ENCODE peak calls at places on chromosomes 13 and 19, in five cellular contexts. N is NB4, L is GM13977, W is tibial artery, V is esophagus squamous epithelium. M is an unnamed sample.

GRCh38 chr19:5326986-5327623 is 13.5 kb downstream of the PTPRS start:
- DNase-seq in N (no peak), L (no peak), W (no peak), V (no peak), M (no peak)

GRCh38 chr19:52734340-52734892 is 428 bp downstream of the ZNF611 start:
- DNase-seq in N (no peak), L (peak), W (no peak), V (no peak), M (no peak)

GRCh38 chr13:90105881-90106496 is 1241.5 kb upstream of the MIR17HG start:
- DNase-seq in N (no peak), L (no peak), W (no peak), V (no peak), M (no peak)

GRCh38 chr19:50820549-50821247 is 2.9 kb downstream of the KLK1 start:
- DNase-seq in N (peak), L (peak), W (no peak), V (no peak), M (no peak)

GRCh38 chr19:17950310-17951150 is 16.4 kb upstream of the KCNN1 start:
- DNase-seq in N (no peak), L (peak), W (no peak), V (no peak), M (peak)

GRCh38 chr19:56245062-56245740 is 27.3 kb upstream of the EDDM13 start:
- DNase-seq in N (no peak), L (no peak), W (no peak), V (no peak), M (no peak)

GRCh38 chr13:112792511-112792910 is 102.7 kb downstream of the ATP11A start:
- DNase-seq in N (no peak), L (no peak), W (no peak), V (no peak), M (no peak)

GRCh38 chr19:30036154-30037129 is 94.4 kb downstream of the URI1 start:
- DNase-seq in N (no peak), L (no peak), W (no peak), V (no peak), M (no peak)

GRCh38 chr13:44211753-44212152 is 161.9 kb upstream of the SERP2 start:
- DNase-seq in N (no peak), L (no peak), W (no peak), V (no peak), M (no peak)

GRCh38 chr13:72062566-72062965 is 195.6 kb upstream of the DACH1 start:
- DNase-seq in N (peak), L (no peak), W (no peak), V (no peak), M (no peak)

GRCh38 chr13:110590577-110590976 is 24.8 kb upstream of the NAXD start:
- DNase-seq in N (no peak), L (no peak), W (no peak), V (no peak), M (no peak)

GRCh38 chr19:6739884-6740588 is 556 bp downstream of the TRIP10 start:
- DNase-seq in N (peak), L (peak), W (no peak), V (no peak), M (peak)

GRCh38 chr19:17620696-17621095 is 65.2 kb downstream of the COLGALT1 start:
- DNase-seq in N (no peak), L (no peak), W (no peak), V (no peak), M (no peak)

GRCh38 chr13:34076319-34076718 is 258.4 kb downstream of the RFC3 start:
- DNase-seq in N (no peak), L (no peak), W (no peak), V (no peak), M (no peak)

GRCh38 chr13:27952931-27953670 is 16.0 kb downstream of the CDX2 start:
- DNase-seq in N (peak), L (no peak), W (no peak), V (no peak), M (peak)

GRCh38 chr13:41668130-41668757 is 210.9 kb downstream of the RGCC start:
- DNase-seq in N (peak), L (peak), W (peak), V (no peak), M (peak)

GRCh38 chr13:62327367-62327766 is 911.7 kb upstream of the PCDH20 start:
- DNase-seq in N (no peak), L (no peak), W (no peak), V (no peak), M (no peak)

GRCh38 chr13:52319876-52320275 is 86.1 kb downstream of the THSD1 start:
- DNase-seq in N (peak), L (no peak), W (no peak), V (no peak), M (no peak)

GRCh38 chr19:30442715-30443114 is 70.5 kb downstream of the ZNF536 start:
- DNase-seq in N (no peak), L (no peak), W (no peak), V (no peak), M (no peak)

GRCh38 chr13:26688286-26688685 is 72.3 kb downstream of the GPR12 start:
- DNase-seq in N (no peak), L (no peak), W (no peak), V (no peak), M (no peak)
- TF ChIP-seq CTCF in N (no peak), L (no peak), W (no peak), V (no peak), M (no peak)

GRCh38 chr13:29800687-29801086 is 49.7 kb downstream of the UBL3 start:
- DNase-seq in N (no peak), L (no peak), W (no peak), V (no peak), M (no peak)
- TF ChIP-seq CTCF in N (no peak), L (no peak), W (no peak), V (no peak), M (no peak)

GRCh38 chr13:21420706-21421105 is 38.4 kb downstream of the ZDHHC20 start:
- DNase-seq in N (no peak), L (no peak), W (no peak), V (no peak), M (no peak)
- TF ChIP-seq CTCF in N (no peak), L (no peak), W (no peak), V (no peak), M (no peak)

GRCh38 chr19:1249990-1250298 is 1.6 kb downstream of the MIDN start:
- DNase-seq in N (no peak), L (no peak), W (no peak), V (no peak), M (no peak)

GRCh38 chr19:1250374-1251232 is 2.2 kb downstream of the MIDN start:
- DNase-seq in N (peak), L (peak), W (no peak), V (no peak), M (peak)

GRCh38 chr19:1251503-1252220 is 3.3 kb downstream of the MIDN start:
- DNase-seq in N (no peak), L (no peak), W (no peak), V (peak), M (peak)

GRCh38 chr19:1252221-1252817 is 3.9 kb downstream of the MIDN start:
- DNase-seq in N (peak), L (peak), W (peak), V (peak), M (peak)

DNA sequence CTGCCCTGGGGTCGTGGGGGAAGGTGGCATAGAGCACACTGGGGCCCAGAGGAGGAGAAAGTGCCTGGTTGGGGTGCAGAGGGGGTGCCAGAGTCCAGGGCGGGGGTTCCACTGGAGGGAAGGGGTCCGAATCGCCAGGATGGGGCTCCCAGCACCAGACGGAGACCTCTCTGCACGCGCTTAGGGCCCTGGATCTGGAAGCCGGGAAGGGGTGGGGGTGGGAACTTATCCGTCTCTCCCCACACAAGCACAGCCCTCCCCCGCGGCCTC is 2.8 kb downstream of the MIDN start:
- DNase-seq in N (peak), L (no peak), W (peak), V (no peak), M (no peak)
- TF ChIP-seq CTCF in N (no peak), L (no peak), W (no peak), V (no peak), M (no peak)

GRCh38 chr19:3527250-3527910 is 11.6 kb upstream of the TEKTIP1 start:
- DNase-seq in N (no peak), L (no peak), W (no peak), V (no peak), M (no peak)
- TF ChIP-seq CTCF in N (no peak), L (no peak), W (no peak), V (no peak), M (no peak)

GRCh38 chr19:40241809-40242384 is 15.4 kb upstream of the CCNP start:
- DNase-seq in N (peak), L (no peak), W (peak), V (no peak), M (no peak)

GRCh38 chr19:40240332-40240731 is 13.8 kb upstream of the CCNP start:
- DNase-seq in N (no peak), L (no peak), W (no peak), V (no peak), M (no peak)

GRCh38 chr19:40241125-40241808 is 14.8 kb upstream of the CCNP start:
- DNase-seq in N (no peak), L (no peak), W (no peak), V (no peak), M (no peak)

GRCh38 chr19:40244596-40244995 is 18.1 kb upstream of the CCNP start:
- DNase-seq in N (no peak), L (no peak), W (no peak), V (no peak), M (no peak)

GRCh38 chr19:40242480-40242879 is 16.0 kb upstream of the CCNP start:
- DNase-seq in N (no peak), L (no peak), W (no peak), V (no peak), M (no peak)
- TF ChIP-seq CTCF in N (no peak), L (no peak), W (no peak), V (no peak), M (no peak)

GRCh38 chr19:46715620-46716012 is 1.3 kb downstream of the PRKD2 start:
- DNase-seq in N (no peak), L (no peak), W (no peak), V (no peak), M (peak)

GRCh38 chr19:46714523-46715106 is 2.3 kb downstream of the PRKD2 start:
- DNase-seq in N (no peak), L (peak), W (no peak), V (no peak), M (peak)

GRCh38 chr19:46716672-46717033 is 261 bp downstream of the PRKD2 start:
- DNase-seq in N (no peak), L (no peak), W (no peak), V (no peak), M (no peak)

GRCh38 chr19:46717034-46717715 is at the start of gene PRKD2:
- DNase-seq in N (peak), L (peak), W (peak), V (no peak), M (peak)

DNA sequence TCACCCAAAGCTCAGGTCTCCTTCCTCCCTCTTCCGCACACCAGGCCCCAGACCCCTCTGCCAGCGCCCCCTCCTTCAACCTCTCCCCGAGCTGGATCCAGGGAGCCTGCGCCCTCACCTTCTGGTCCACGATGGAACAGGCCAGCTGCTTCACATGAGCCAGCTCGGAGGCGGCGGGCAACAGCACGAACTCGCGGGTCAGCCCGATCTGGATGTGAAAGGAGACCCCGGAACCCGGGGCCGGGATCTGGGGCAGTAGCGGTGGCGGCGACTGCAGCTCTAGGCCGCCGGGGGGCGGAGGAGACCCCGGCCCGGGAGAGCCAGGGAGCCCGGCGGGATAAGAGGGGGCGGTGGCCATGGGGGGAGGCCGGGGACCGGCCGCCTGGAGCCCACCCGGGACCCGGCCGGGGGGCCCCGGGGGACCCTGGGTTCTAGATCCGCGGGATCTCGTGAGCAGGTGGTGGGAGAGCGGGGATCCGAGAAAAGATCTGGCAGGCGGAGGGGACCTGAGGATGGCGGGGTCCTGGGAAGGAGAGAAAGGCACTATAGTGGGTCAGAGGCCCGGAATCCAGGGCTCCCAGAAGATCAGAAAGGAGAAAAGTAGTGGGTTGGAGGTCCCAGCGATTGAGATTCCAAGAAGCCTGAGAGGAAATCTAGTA is 772 bp downstream of the PRKD2 start:
- DNase-seq in N (peak), L (no peak), W (peak), V (no peak), M (peak)
- TF ChIP-seq CTCF in N (peak), L (no peak), W (no peak), V (no peak), M (no peak)